ENCODE peak calls at places on chromosomes 16 and 17, in eight cellular contexts. One of them, this sample, is unnamed.

GRCh38 chr16:85321856-85322271 is 209.6 kb upstream of the CIBAR2 start:
- DNase-seq in GM03348: peak; percentile 96
- DNase-seq in glomerular endothelial cell: no peak
- DNase-seq in CD4-positive, alpha-beta T cell: no peak
- DNase-seq in cardiac muscle cell: peak; percentile 99
- DNase-seq in upper lobe of right lung: peak; percentile 89
- DNase-seq in NCI-H345: no peak
- DNase-seq in heart left ventricle: peak; percentile 95
- DNase-seq in this sample: no peak

GRCh38 chr16:78102122-78102660 is 2.7 kb downstream of the WWOX start:
- DNase-seq in GM03348: no peak
- DNase-seq in glomerular endothelial cell: no peak
- DNase-seq in CD4-positive, alpha-beta T cell: no peak
- DNase-seq in cardiac muscle cell: no peak
- DNase-seq in upper lobe of right lung: no peak
- DNase-seq in NCI-H345: no peak
- DNase-seq in heart left ventricle: no peak
- DNase-seq in this sample: no peak

GRCh38 chr17:18332909-18333489 is 17.9 kb downstream of the SMCR8 start:
- DNase-seq in GM03348: peak; percentile 32
- DNase-seq in glomerular endothelial cell: no peak
- DNase-seq in CD4-positive, alpha-beta T cell: no peak
- DNase-seq in cardiac muscle cell: no peak
- DNase-seq in upper lobe of right lung: no peak
- DNase-seq in NCI-H345: no peak
- DNase-seq in heart left ventricle: no peak
- DNase-seq in this sample: no peak

GRCh38 chr17:17812211-17813054 is 24.4 kb downstream of the SREBF1 start:
- DNase-seq in GM03348: peak; percentile 87
- DNase-seq in glomerular endothelial cell: no peak
- DNase-seq in CD4-positive, alpha-beta T cell: peak; percentile 61
- DNase-seq in cardiac muscle cell: peak; percentile 75
- DNase-seq in upper lobe of right lung: peak; percentile 86
- DNase-seq in NCI-H345: peak; percentile 6
- DNase-seq in heart left ventricle: peak; percentile 89
- DNase-seq in this sample: peak; percentile 70

GRCh38 chr17:42031584-42031983 is 11.7 kb downstream of the NKIRAS2 start:
- DNase-seq in GM03348: no peak
- DNase-seq in glomerular endothelial cell: no peak
- DNase-seq in CD4-positive, alpha-beta T cell: no peak
- DNase-seq in cardiac muscle cell: no peak
- DNase-seq in upper lobe of right lung: no peak
- DNase-seq in NCI-H345: no peak
- DNase-seq in heart left ventricle: peak; percentile 74
- DNase-seq in this sample: no peak

GRCh38 chr17:81898029-81898866 is 3.8 kb upstream of the NPB start:
- DNase-seq in GM03348: peak; percentile 73
- DNase-seq in glomerular endothelial cell: no peak
- DNase-seq in CD4-positive, alpha-beta T cell: no peak
- DNase-seq in cardiac muscle cell: peak; percentile 43
- DNase-seq in upper lobe of right lung: no peak
- DNase-seq in NCI-H345: no peak
- DNase-seq in heart left ventricle: peak; percentile 41
- DNase-seq in this sample: no peak

GRCh38 chr17:55742272-55743102 is 8.4 kb upstream of the PCTP start:
- DNase-seq in GM03348: no peak
- DNase-seq in glomerular endothelial cell: no peak
- DNase-seq in CD4-positive, alpha-beta T cell: no peak
- DNase-seq in cardiac muscle cell: no peak
- DNase-seq in upper lobe of right lung: no peak
- DNase-seq in NCI-H345: no peak
- DNase-seq in heart left ventricle: no peak
- DNase-seq in this sample: peak; percentile 6

GRCh38 chr16:87303431-87303930 is 13.7 kb downstream of the C16orf95 start:
- DNase-seq in GM03348: no peak
- DNase-seq in glomerular endothelial cell: no peak
- DNase-seq in CD4-positive, alpha-beta T cell: no peak
- DNase-seq in cardiac muscle cell: no peak
- DNase-seq in upper lobe of right lung: no peak
- DNase-seq in NCI-H345: no peak
- DNase-seq in heart left ventricle: no peak
- DNase-seq in this sample: no peak